ENCODE peak calls at places on chromosomes 5 and 9, in six cellular contexts. E is progenitor cell of endocrine pancreas; K is activated CD8-positive, alpha-beta T cell treated with anti-CD3 and anti-CD28 coated beads for 36 hours; C is left lung; O is WTC11; I is right atrium auricular region. N is an unnamed sample.

GRCh38 chr5:132639706-132640130 is 18.3 kb upstream of the IL13 start:
- DNase-seq in K (peak; percentile 85), C (no peak), I (no peak), E (no peak), O (no peak), N (no peak)

GRCh38 chr5:38765461-38765861 is 80.4 kb upstream of the OSMR start:
- DNase-seq in C (no peak), I (no peak), E (no peak), K (no peak), O (no peak), N (no peak)

GRCh38 chr9:129597355-129598088 is 23.4 kb downstream of the C9orf50 start:
- DNase-seq in K (peak; percentile 56), E (peak; percentile 50), O (peak; percentile 74), C (peak; percentile 91), I (peak; percentile 73), N (peak; percentile 83)

GRCh38 chr9:5326893-5327548 is 12.7 kb downstream of the RLN1 start:
- DNase-seq in C (peak; percentile 78), E (peak; percentile 66), K (peak; percentile 68), O (peak; percentile 79), I (no peak), N (no peak)

GRCh38 chr9:15882328-15882727 is 329.5 kb downstream of the CCDC171 start:
- DNase-seq in I (no peak), K (no peak), O (no peak), C (no peak), E (no peak), N (no peak)

GRCh38 chr9:10265102-10265708 is 347.6 kb downstream of the PTPRD start:
- DNase-seq in I (no peak), O (no peak), E (no peak), K (no peak), C (no peak), N (no peak)

GRCh38 chr5:16992444-16992843 is 56.4 kb upstream of the MYO10 start:
- DNase-seq in E (no peak), I (no peak), O (no peak), K (no peak), C (no peak), N (no peak)

GRCh38 chr5:51018423-51018822 is 352.0 kb downstream of the PARP8 start:
- DNase-seq in I (no peak), C (no peak), E (no peak), K (no peak), O (no peak), N (no peak)

GRCh38 chr5:127098246-127098645 is 24.9 kb upstream of the C5orf63 start:
- DNase-seq in K (no peak), O (no peak), C (no peak), I (no peak), E (no peak), N (no peak)

GRCh38 chr5:10018670-10019069 is 231.0 kb downstream of the ATPSCKMT start:
- DNase-seq in C (no peak), K (no peak), O (no peak), I (no peak), E (no peak), N (no peak)

DNA sequence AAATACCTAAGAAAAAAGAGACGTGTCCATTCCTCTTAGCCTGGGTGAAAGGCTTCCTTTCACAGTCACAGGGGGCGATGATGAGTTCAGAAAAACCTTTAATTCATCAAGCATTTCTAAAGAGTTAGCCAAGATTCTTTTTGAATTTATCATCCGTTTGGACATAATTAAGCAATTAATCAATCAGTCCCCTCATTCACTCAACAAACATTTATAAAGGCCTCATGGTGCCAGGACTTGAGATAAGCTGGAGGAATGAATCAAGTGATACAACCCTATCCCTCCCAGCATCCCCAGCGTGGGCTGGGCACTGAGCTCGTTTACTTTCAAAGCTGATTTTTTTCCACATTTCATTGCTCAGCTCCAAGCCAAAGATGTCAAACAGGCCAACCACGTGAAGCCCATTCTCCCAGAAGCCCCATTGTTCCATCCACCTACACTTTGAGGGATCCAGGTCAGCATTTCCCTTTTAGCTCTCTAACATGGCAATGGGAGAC is 140.5 kb downstream of the SLIT3 start:
- DNase-seq in E (no peak), C (no peak), I (peak; percentile 64), O (no peak), K (no peak), N (no peak)
- TF ChIP-seq CTCF in E (peak; percentile 34), C (no peak), I (no peak), O (peak; percentile 22), K (no peak), N (peak; percentile 50)

DNA sequence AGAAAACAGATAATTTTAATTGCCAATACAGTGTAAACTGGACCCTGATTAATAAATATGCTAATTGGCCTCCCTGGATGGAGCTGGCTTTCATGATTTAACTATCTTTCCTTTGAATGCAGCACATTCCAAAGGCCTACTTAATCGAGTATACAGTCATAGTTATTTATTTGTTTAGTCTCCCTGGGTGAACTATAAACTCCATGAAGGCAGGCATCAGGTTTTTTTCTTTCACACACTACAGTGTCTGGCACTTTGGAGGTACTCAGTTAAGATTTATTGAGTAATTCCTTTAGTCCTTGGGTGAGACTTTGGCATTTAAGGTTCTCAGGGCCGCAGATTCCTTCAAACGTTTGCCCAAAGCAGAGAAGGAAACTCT is 20.4 kb downstream of the RUSC2 start:
- DNase-seq in I (no peak), O (no peak), C (no peak), E (no peak), K (no peak), N (no peak)
- TF ChIP-seq CTCF in I (no peak), O (no peak), C (no peak), E (no peak), K (no peak), N (no peak)

GRCh38 chr5:156326718-156327259 is at the start of gene SGCD:
- DNase-seq in C (peak; percentile 73), O (no peak), K (no peak), E (no peak), I (peak; percentile 85), N (no peak)
- TF ChIP-seq CTCF in C (no peak), O (no peak), K (no peak), E (no peak), I (no peak), N (no peak)

GRCh38 chr9:100322954-100323536 is 29.7 kb downstream of the TEX10 start:
- DNase-seq in C (no peak), I (no peak), K (peak; percentile 63), E (no peak), O (peak; percentile 28), N (no peak)
- TF ChIP-seq CTCF in C (peak; percentile 5), I (peak; percentile 62), K (peak; percentile 74), E (peak; percentile 77), O (peak; percentile 39), N (peak; percentile 86)